ENCODE peak calls at places on chromosomes 13 and 19, in nine cellular contexts. E is thoracic aorta; Y is esophagus squamous epithelium; N is retinal pigment epithelial cell; G is neural progenitor cell; A is fibroblast of pulmonary artery; I is Panc1; K is CD8-positive, alpha-beta T cell; X is vagina. T is an unnamed sample.

GRCh38 chr19:47107201-47107952 is 6.2 kb downstream of the ZC3H4 start:
- DNase-seq in E (no peak), Y (no peak), N (no peak), G (no peak), A (no peak), I (no peak), K (peak; percentile 29), X (no peak), T (no peak)

GRCh38 chr13:32650705-32651311 is 64.6 kb downstream of the PDS5B start:
- DNase-seq in E (no peak), Y (no peak), N (peak; percentile 37), G (peak; percentile 76), A (peak; percentile 84), I (no peak), K (no peak), X (no peak), T (no peak)

GRCh38 chr13:76813874-76814273 is 72.3 kb downstream of the KCTD12 start:
- DNase-seq in E (no peak), Y (no peak), N (no peak), G (no peak), A (no peak), I (no peak), K (no peak), X (no peak), T (no peak)

GRCh38 chr13:84917252-84917878 is 881.9 kb downstream of the SLITRK6 start:
- DNase-seq in E (no peak), Y (no peak), N (no peak), G (no peak), A (peak; percentile 54), I (no peak), K (no peak), X (no peak), T (no peak)

GRCh38 chr19:16273005-16273404 is 51.6 kb upstream of the KLF2 start:
- DNase-seq in E (no peak), Y (no peak), N (no peak), G (peak; percentile 54), A (no peak), I (no peak), K (no peak), X (no peak), T (no peak)

GRCh38 chr13:95296326-95296939 is 4.8 kb downstream of the ABCC4 start:
- DNase-seq in E (no peak), Y (no peak), N (no peak), G (peak; percentile 65), A (peak; percentile 39), I (no peak), K (no peak), X (no peak), T (no peak)

GRCh38 chr19:47084879-47085439 is 28.6 kb downstream of the ZC3H4 start:
- DNase-seq in E (no peak), Y (no peak), N (no peak), G (no peak), A (no peak), I (no peak), K (no peak), X (no peak), T (no peak)

GRCh38 chr19:16051254-16052025 is 24.9 kb upstream of the TPM4 start:
- DNase-seq in E (no peak), Y (no peak), N (no peak), G (no peak), A (peak; percentile 39), I (no peak), K (peak; percentile 17), X (no peak), T (no peak)

GRCh38 chr19:56139847-56140582 is 1.1 kb upstream of the ZNF444 start:
- DNase-seq in E (no peak), Y (no peak), N (no peak), G (no peak), A (no peak), I (no peak), K (no peak), X (no peak), T (no peak)

GRCh38 chr13:23750383-23751121 is 138.6 kb downstream of the MIPEP start:
- DNase-seq in E (no peak), Y (no peak), N (no peak), G (no peak), A (peak; percentile 63), I (peak; percentile 67), K (no peak), X (no peak), T (no peak)

GRCh38 chr13:87678353-87678752 is 7.2 kb downstream of the SLITRK5 start:
- DNase-seq in E (no peak), Y (no peak), N (no peak), G (no peak), A (no peak), I (no peak), K (no peak), X (no peak), T (no peak)

GRCh38 chr19:7395793-7396192 is 47.1 kb downstream of the ARHGEF18 start:
- DNase-seq in E (no peak), Y (no peak), N (no peak), G (no peak), A (no peak), I (no peak), K (no peak), X (no peak), T (no peak)

GRCh38 chr19:55172741-55173140 is 6.3 kb upstream of the DNAAF3 start:
- DNase-seq in E (no peak), Y (no peak), N (no peak), G (no peak), A (peak; percentile 54), I (no peak), K (no peak), X (no peak), T (no peak)

GRCh38 chr13:97394542-97394941 is 39.4 kb upstream of the RAP2A start:
- DNase-seq in E (no peak), Y (no peak), N (no peak), G (no peak), A (no peak), I (no peak), K (no peak), X (no peak), T (no peak)

GRCh38 chr13:33183431-33184130 is 102.0 kb downstream of the STARD13 start:
- DNase-seq in E (no peak), Y (no peak), N (no peak), G (no peak), A (no peak), I (no peak), K (no peak), X (no peak), T (no peak)

DNA sequence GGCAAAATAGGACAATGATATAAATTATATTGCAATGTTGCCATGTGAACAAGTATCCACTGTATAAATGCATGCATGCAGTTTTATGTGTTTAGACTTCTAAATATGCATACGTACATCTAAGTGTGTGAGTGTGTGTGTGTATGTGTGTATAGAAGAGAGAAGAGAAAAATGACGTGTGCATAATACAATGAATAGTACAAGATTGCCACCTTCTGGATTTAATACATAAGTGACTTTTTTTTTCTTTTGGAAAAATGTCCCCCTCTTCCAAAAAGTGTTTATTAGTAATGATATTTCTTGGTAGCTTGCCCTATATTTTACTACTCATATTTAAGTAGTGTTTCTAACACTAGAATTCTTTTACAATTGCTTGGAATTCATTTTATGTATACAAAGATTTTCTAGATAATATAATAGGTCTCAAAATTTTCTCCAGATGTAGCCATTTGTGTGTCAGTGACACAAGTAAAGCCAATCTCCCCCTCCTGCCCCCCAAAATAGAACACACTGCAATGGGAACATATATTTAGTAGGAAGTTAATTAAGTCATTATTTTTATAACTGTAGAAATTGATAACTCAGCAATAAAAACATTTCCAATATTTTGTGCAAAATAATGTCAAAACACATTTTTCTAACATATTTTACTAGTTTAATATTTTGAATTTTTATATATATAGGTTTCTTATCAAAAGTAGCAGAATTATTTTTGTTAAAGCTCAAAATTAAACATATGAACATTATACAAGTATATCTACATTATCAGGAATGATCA is 783.3 kb upstream of the ATXN8OS start:
- DNase-seq in E (no peak), Y (no peak), N (peak; percentile 15), G (peak; percentile 29), A (peak; percentile 1), I (no peak), K (no peak), X (no peak), T (no peak)
- TF ChIP-seq CTCF in E (no peak), Y (no peak), N (peak; percentile 18), G (peak; percentile 52), A (no peak), I (peak; percentile 19), K (no peak), X (no peak), T (no peak)

DNA sequence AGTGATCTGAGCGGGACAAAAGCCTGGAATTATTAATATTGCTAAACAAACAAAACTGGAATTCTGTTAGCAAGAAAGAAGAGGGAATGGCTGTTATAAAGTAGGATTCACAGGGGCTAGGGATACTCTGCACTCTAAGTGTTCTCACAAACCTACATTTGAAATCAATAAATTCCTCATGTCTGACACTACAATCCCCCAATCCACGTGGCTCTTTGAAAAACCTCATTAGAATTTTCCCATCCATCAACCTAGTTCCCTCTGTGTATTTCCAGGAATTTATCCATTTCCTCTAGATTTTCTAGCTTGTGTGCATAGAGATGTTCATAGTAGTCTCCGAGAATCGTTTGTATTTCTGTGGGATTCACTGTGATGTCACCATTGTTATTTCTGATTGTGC is 307.5 kb downstream of the RBM26 start:
- DNase-seq in E (no peak), Y (no peak), N (no peak), G (no peak), A (no peak), I (no peak), K (no peak), X (no peak), T (no peak)
- H3K4me3 ChIP-seq in E (no peak overlapping the region), Y (no peak overlapping the region), N (no peak overlapping the region), G (no peak overlapping the region), A (no peak overlapping the region), I (no peak overlapping the region), K (no peak overlapping the region), X (no peak overlapping the region), T (no peak overlapping the region)

GRCh38 chr19:39540333-39540673 is 342 bp upstream of the EID2 start:
- DNase-seq in E (no peak), Y (no peak), N (no peak), G (no peak), A (no peak), I (no peak), K (no peak), X (no peak), T (no peak)
- TF ChIP-seq CTCF in E (no peak), Y (no peak), N (no peak), G (no peak), A (no peak), I (no peak), K (peak; percentile 34), X (no peak), T (no peak)

GRCh38 chr19:4012975-4013634 is 5.6 kb downstream of the PIAS4 start:
- DNase-seq in E (no peak), Y (no peak), N (no peak), G (no peak), A (no peak), I (no peak), K (no peak), X (no peak), T (no peak)

GRCh38 chr19:4013886-4014540 is 6.5 kb downstream of the PIAS4 start:
- DNase-seq in E (no peak), Y (no peak), N (no peak), G (no peak), A (no peak), I (no peak), K (no peak), X (no peak), T (no peak)

GRCh38 chr19:4016486-4016885 is 8.9 kb downstream of the PIAS4 start:
- DNase-seq in E (no peak), Y (no peak), N (no peak), G (no peak), A (no peak), I (no peak), K (no peak), X (no peak), T (no peak)

GRCh38 chr19:4015705-4016402 is 8.3 kb downstream of the PIAS4 start:
- DNase-seq in E (no peak), Y (no peak), N (no peak), G (no peak), A (no peak), I (no peak), K (no peak), X (no peak), T (no peak)

GRCh38 chr19:4014541-4015491 is 7.3 kb downstream of the PIAS4 start:
- DNase-seq in E (no peak), Y (no peak), N (no peak), G (peak; percentile 10), A (no peak), I (no peak), K (no peak), X (no peak), T (no peak)
- H3K4me3 ChIP-seq in E (peak overlapping the region; percentile 50), Y (no peak overlapping the region), N (no peak overlapping the region), G (no peak overlapping the region), A (no peak overlapping the region), I (no peak overlapping the region), K (no peak overlapping the region), X (peak overlapping the region; percentile 31), T (no peak overlapping the region)

T was measured in AG04449.